ENCODE peak calls at places on chromosome 11, in six cellular contexts. One of them, this sample, is unnamed.

GRCh38 chr11:78704811-78705210 is 130.1 kb upstream of the NARS2 start:
- DNase-seq in type B pancreatic cell: no peak
- DNase-seq in neural progenitor cell: no peak
- DNase-seq in neuronal stem cell: no peak
- DNase-seq in NCI-H1092: no peak
- DNase-seq in T-helper 2 cell: no peak
- DNase-seq in this sample: no peak

GRCh38 chr11:72814139-72814830 is at the start of gene ATG16L2:
- DNase-seq in neuronal stem cell: peak; percentile 90
- DNase-seq in NCI-H1092: peak; percentile 83
- DNase-seq in T-helper 2 cell: peak; percentile 83
- DNase-seq in type B pancreatic cell: peak; percentile 92
- DNase-seq in neural progenitor cell: peak; percentile 96
- DNase-seq in this sample: peak; percentile 89

GRCh38 chr11:88411265-88411664 is 73.7 kb upstream of the CTSC start:
- DNase-seq in type B pancreatic cell: no peak
- DNase-seq in neuronal stem cell: no peak
- DNase-seq in NCI-H1092: no peak
- DNase-seq in T-helper 2 cell: no peak
- DNase-seq in neural progenitor cell: no peak
- DNase-seq in this sample: no peak

GRCh38 chr11:73070653-73071052 is 71.5 kb downstream of the FCHSD2 start:
- DNase-seq in neuronal stem cell: no peak
- DNase-seq in NCI-H1092: no peak
- DNase-seq in type B pancreatic cell: no peak
- DNase-seq in T-helper 2 cell: no peak
- DNase-seq in neural progenitor cell: no peak
- DNase-seq in this sample: no peak

GRCh38 chr11:132831272-132831671 is 701.0 kb downstream of the OPCML start:
- DNase-seq in neuronal stem cell: no peak
- DNase-seq in NCI-H1092: no peak
- DNase-seq in type B pancreatic cell: no peak
- DNase-seq in T-helper 2 cell: no peak
- DNase-seq in neural progenitor cell: no peak
- DNase-seq in this sample: no peak

GRCh38 chr11:57903441-57904123 is 120.1 kb upstream of the OR9Q1 start:
- DNase-seq in T-helper 2 cell: no peak
- DNase-seq in neuronal stem cell: no peak
- DNase-seq in NCI-H1092: no peak
- DNase-seq in type B pancreatic cell: no peak
- DNase-seq in neural progenitor cell: no peak
- DNase-seq in this sample: no peak

GRCh38 chr11:121727942-121728341 is 275.2 kb upstream of the SORL1-AS1 start:
- DNase-seq in neuronal stem cell: no peak
- DNase-seq in NCI-H1092: no peak
- DNase-seq in neural progenitor cell: no peak
- DNase-seq in type B pancreatic cell: no peak
- DNase-seq in T-helper 2 cell: no peak
- DNase-seq in this sample: no peak

GRCh38 chr11:106969660-106970059 is 48.6 kb downstream of the GUCY1A2 start:
- DNase-seq in neuronal stem cell: no peak
- DNase-seq in T-helper 2 cell: no peak
- DNase-seq in type B pancreatic cell: no peak
- DNase-seq in neural progenitor cell: no peak
- DNase-seq in NCI-H1092: no peak
- DNase-seq in this sample: no peak

GRCh38 chr11:133821776-133822175 is 23.5 kb downstream of the SPATA19 start:
- DNase-seq in type B pancreatic cell: no peak
- DNase-seq in NCI-H1092: peak; percentile 64
- DNase-seq in T-helper 2 cell: no peak
- DNase-seq in neuronal stem cell: peak; percentile 72
- DNase-seq in neural progenitor cell: peak; percentile 87
- DNase-seq in this sample: no peak

GRCh38 chr11:125165664-125166346 is 1.3 kb downstream of the PKNOX2 start:
- DNase-seq in type B pancreatic cell: no peak
- DNase-seq in neuronal stem cell: no peak
- DNase-seq in NCI-H1092: no peak
- DNase-seq in T-helper 2 cell: no peak
- DNase-seq in neural progenitor cell: peak; percentile 61
- DNase-seq in this sample: no peak

GRCh38 chr11:80980221-80980620 is 1539.4 kb upstream of the TENM4 start:
- DNase-seq in neural progenitor cell: no peak
- DNase-seq in neuronal stem cell: no peak
- DNase-seq in type B pancreatic cell: no peak
- DNase-seq in T-helper 2 cell: no peak
- DNase-seq in NCI-H1092: no peak
- DNase-seq in this sample: no peak